ENCODE peak calls at places on chromosomes 1 and 21, in nine cellular contexts. B, K, C, L, W, N, T, U and D are unnamed samples.

GRCh38 chr1:119779869-119780356 is 11.2 kb upstream of the HMGCS2 start:
- DNase-seq in U (no peak), N (peak; percentile 41), B (no peak), T (no peak), W (peak; percentile 60), L (no peak), C (no peak), K (no peak), D (peak; percentile 43)

GRCh38 chr1:9275567-9276034 is 17.1 kb upstream of the SPSB1 start:
- DNase-seq in C (no peak), K (peak; percentile 40), N (peak; percentile 85), U (peak; percentile 91), B (peak; percentile 89), T (peak; percentile 72), L (no peak), W (peak; percentile 82), D (peak; percentile 90)

GRCh38 chr1:154536570-154536969 is 21.9 kb downstream of the UBE2Q1 start:
- DNase-seq in N (peak; percentile 54), L (no peak), W (peak; percentile 34), T (no peak), K (no peak), C (no peak), B (no peak), U (no peak), D (no peak)

GRCh38 chr1:93874025-93874651 is 4.9 kb downstream of the DNTTIP2 start:
- DNase-seq in W (peak; percentile 48), T (no peak), N (peak; percentile 66), U (no peak), K (no peak), B (peak; percentile 13), L (peak; percentile 25), C (no peak), D (no peak)

GRCh38 chr1:178962853-178963810 is 62.6 kb upstream of the FAM20B start:
- DNase-seq in U (peak; percentile 41), T (no peak), N (no peak), L (no peak), K (no peak), W (no peak), C (no peak), B (no peak), D (no peak)

GRCh38 chr21:45278156-45278911 is 9.4 kb downstream of the POFUT2 start:
- DNase-seq in W (no peak), T (no peak), K (no peak), C (no peak), N (no peak), U (no peak), L (no peak), B (no peak), D (peak; percentile 19)

GRCh38 chr1:46522184-46522968 is 29.1 kb downstream of the KNCN start:
- DNase-seq in B (peak; percentile 26), U (peak; percentile 86), W (peak; percentile 40), L (peak; percentile 64), T (no peak), C (peak; percentile 49), N (peak; percentile 85), K (peak; percentile 93), D (peak; percentile 71)

GRCh38 chr1:35715568-35716002 is 3.1 kb downstream of the C1orf216 start:
- DNase-seq in B (peak; percentile 70), W (peak; percentile 84), U (peak; percentile 64), C (peak; percentile 15), K (peak; percentile 61), T (peak; percentile 87), N (peak; percentile 61), L (peak; percentile 87), D (peak; percentile 67)

GRCh38 chr1:81679972-81680371 is 120.8 kb upstream of the ADGRL2 start:
- DNase-seq in T (no peak), K (peak; percentile 41), B (no peak), U (no peak), W (peak; percentile 71), C (no peak), N (peak; percentile 53), L (no peak), D (no peak)

GRCh38 chr1:10901091-10901893 is 104.8 kb upstream of the CASZ1 start:
- DNase-seq in B (peak; percentile 67), C (no peak), T (no peak), W (no peak), L (no peak), K (no peak), U (no peak), N (no peak), D (peak; percentile 53)

GRCh38 chr1:17540255-17541001 is 930 bp downstream of the ARHGEF10L start:
- DNase-seq in B (no peak), L (no peak), W (peak; percentile 67), K (peak; percentile 43), T (no peak), N (peak; percentile 57), C (no peak), U (peak; percentile 71), D (no peak)

GRCh38 chr1:200294241-200294640 is 115.6 kb downstream of the ZNF281 start:
- DNase-seq in B (no peak), T (no peak), L (no peak), U (no peak), N (no peak), W (no peak), C (no peak), K (no peak), D (no peak)

GRCh38 chr1:172338295-172338735 is 82.2 kb upstream of the C1orf105 start:
- DNase-seq in C (no peak), T (peak; percentile 24), K (no peak), L (no peak), N (no peak), U (no peak), B (no peak), W (no peak), D (no peak)

GRCh38 chr1:161989801-161990200 is 33.9 kb downstream of the OLFML2B start:
- DNase-seq in C (no peak), K (no peak), L (no peak), W (no peak), B (no peak), U (no peak), T (no peak), N (no peak), D (no peak)

GRCh38 chr1:64246294-64246917 is 43.0 kb downstream of the UBE2U start:
- DNase-seq in U (no peak), K (no peak), B (peak; percentile 57), L (peak; percentile 60), W (peak; percentile 87), T (no peak), C (no peak), N (peak; percentile 51), D (no peak)

GRCh38 chr1:205246426-205247119 is 18.8 kb downstream of the TMCC2 start:
- DNase-seq in T (no peak), L (no peak), K (no peak), W (no peak), N (no peak), U (no peak), C (no peak), B (no peak), D (no peak)

GRCh38 chr1:153389394-153389793 is 1.5 kb downstream of the S100A8 start:
- DNase-seq in B (no peak), C (no peak), L (no peak), T (no peak), K (no peak), N (no peak), W (no peak), U (no peak), D (no peak)

GRCh38 chr1:207654320-207654719 is 9.4 kb downstream of the CR1L start:
- DNase-seq in N (peak; percentile 3), U (no peak), W (peak; percentile 14), L (peak; percentile 15), C (no peak), K (no peak), B (no peak), T (no peak), D (no peak)

GRCh38 chr1:183693521-183693920 is 40.4 kb upstream of the APOBEC4 start:
- DNase-seq in N (no peak), U (no peak), B (no peak), C (no peak), L (no peak), W (no peak), T (no peak), K (no peak), D (no peak)

GRCh38 chr21:46667735-46668380 is 32.4 kb downstream of the PRMT2 start:
- DNase-seq in N (peak; percentile 39), B (peak; percentile 36), W (peak; percentile 64), T (no peak), L (no peak), U (no peak), C (no peak), K (peak; percentile 83), D (peak; percentile 81)

GRCh38 chr1:226116673-226117072 is 54.2 kb downstream of the H3-3A start:
- DNase-seq in L (no peak), T (no peak), B (no peak), U (no peak), K (no peak), N (no peak), C (no peak), W (no peak), D (no peak)

GRCh38 chr1:187451238-187451637 is 622.5 kb downstream of the PLA2G4A start:
- DNase-seq in C (no peak), K (no peak), N (no peak), L (no peak), W (no peak), T (no peak), B (no peak), U (no peak), D (no peak)

GRCh38 chr1:166170726-166171125 is 3.9 kb upstream of the FAM78B start:
- DNase-seq in N (no peak), C (no peak), B (no peak), U (no peak), W (no peak), L (peak; percentile 98), T (no peak), K (no peak), D (no peak)

GRCh38 chr1:4847731-4848130 is 193.3 kb downstream of the AJAP1 start:
- DNase-seq in W (no peak), C (no peak), N (peak; percentile 6), K (no peak), T (no peak), B (no peak), U (no peak), L (no peak), D (no peak)

GRCh38 chr1:202049129-202049528 is 38.7 kb downstream of the ELF3 start:
- DNase-seq in B (no peak), T (no peak), N (no peak), L (no peak), W (no peak), C (no peak), K (no peak), U (no peak), D (peak; percentile 82)

GRCh38 chr1:179178965-179179364 is 50.5 kb downstream of the ABL2 start:
- DNase-seq in W (peak; percentile 61), C (no peak), U (no peak), K (peak; percentile 73), B (peak; percentile 47), N (peak; percentile 81), L (no peak), T (no peak), D (no peak)

GRCh38 chr1:29180497-29181412 is 945 bp downstream of the SRSF4 start:
- DNase-seq in C (no peak), B (no peak), N (no peak), W (peak; percentile 71), T (peak; percentile 54), K (peak; percentile 8), U (no peak), L (no peak), D (no peak)

GRCh38 chr1:62311473-62311943 is 7.7 kb downstream of the KANK4 start:
- DNase-seq in B (no peak), N (no peak), U (no peak), L (no peak), C (no peak), T (no peak), K (no peak), W (no peak), D (no peak)

GRCh38 chr1:161810780-161811179 is 44.7 kb downstream of the ATF6 start:
- DNase-seq in K (no peak), B (no peak), W (no peak), U (no peak), C (no peak), L (no peak), N (no peak), T (no peak), D (no peak)